ENCODE peak calls at places on chromosomes 2 and 18, in nine cellular contexts. C is activated CD8-positive, alpha-beta memory T cell treated with anti-CD3 and anti-CD28 coated beads, Interleukin-2, amount 10 ng/mL, durations not matched to agents 7 days and 5 days; O is GM23248; A is NCI-H524; Q is cardiac muscle cell; S is KBM-7; N is dermis microvascular lymphatic vessel endothelial cell; F is NCI-H2171 treated with DMSO at 0.1 percent for 48 hours; Z is frontal cortex. U is an unnamed sample.
A peak's percentile ranks its signal among the peaks of the same experiment; 100 is the strongest.

GRCh38 chr2:217893440-217893839 is 109.4 kb downstream of the TNS1 start:
- DNase-seq in S (no peak), O (no peak), C (no peak), N (no peak), Q (no peak), Z (no peak), A (no peak), F (no peak), U (no peak)

GRCh38 chr2:72824224-72824842 is 1.5 kb downstream of the EXOC6B start:
- DNase-seq in N (no peak), A (no peak), Z (no peak), C (no peak), O (peak; percentile 86), Q (no peak), F (no peak), S (peak; percentile 11), U (no peak)

GRCh38 chr2:111676423-111676822 is 207.6 kb downstream of the ANAPC1 start:
- DNase-seq in F (peak; percentile 77), N (no peak), Z (no peak), O (no peak), Q (no peak), C (no peak), S (no peak), A (no peak), U (peak; percentile 52)

GRCh38 chr2:36626071-36626470 is 28.1 kb upstream of the FEZ2 start:
- DNase-seq in Q (no peak), F (no peak), S (no peak), C (no peak), N (no peak), A (no peak), O (no peak), Z (no peak), U (no peak)

GRCh38 chr18:44107187-44107586 is 573.5 kb upstream of the SETBP1 start:
- DNase-seq in F (no peak), A (no peak), C (no peak), O (peak; percentile 27), Z (no peak), S (no peak), Q (no peak), N (no peak), U (no peak)

GRCh38 chr2:88698027-88698413 is 6.5 kb downstream of the RPIA start:
- DNase-seq in N (no peak), A (no peak), Q (no peak), Z (no peak), F (no peak), O (no peak), C (no peak), S (no peak), U (no peak)

GRCh38 chr2:25545899-25546298 is 127.5 kb downstream of the DTNB start:
- DNase-seq in N (no peak), Z (no peak), O (no peak), C (no peak), Q (no peak), A (no peak), S (no peak), F (no peak), U (peak; percentile 19)

GRCh38 chr2:162301877-162302276 is 16.6 kb downstream of the IFIH1 start:
- DNase-seq in O (no peak), A (no peak), C (no peak), Z (no peak), F (no peak), N (no peak), S (no peak), Q (no peak), U (no peak)

GRCh38 chr18:2641638-2642037 is 13.9 kb upstream of the SMCHD1 start:
- DNase-seq in N (no peak), F (no peak), C (no peak), Z (no peak), Q (no peak), O (peak; percentile 37), A (no peak), S (no peak), U (peak; percentile 31)

GRCh38 chr2:200367155-200367554 is 60.7 kb downstream of the SPATS2L start:
- DNase-seq in F (no peak), S (no peak), Q (no peak), C (no peak), N (no peak), A (no peak), Z (no peak), O (no peak), U (no peak)

GRCh38 chr2:8558956-8559355 is 122.9 kb upstream of the ID2 start:
- DNase-seq in C (no peak), F (no peak), A (no peak), S (no peak), Z (no peak), N (no peak), Q (no peak), O (no peak), U (no peak)

GRCh38 chr2:54341656-54342055 is 85.6 kb upstream of the TSPYL6 start:
- DNase-seq in C (no peak), F (peak; percentile 27), Z (no peak), A (no peak), O (peak; percentile 23), Q (no peak), S (peak; percentile 12), N (no peak), U (no peak)

GRCh38 chr18:28606686-28607085 is 429.8 kb upstream of the CDH2 start:
- DNase-seq in C (no peak), S (no peak), Z (no peak), Q (no peak), N (no peak), A (no peak), F (no peak), O (no peak), U (no peak)

GRCh38 chr2:32711219-32711618 is 83.4 kb downstream of the TTC27 start:
- DNase-seq in S (no peak), F (no peak), C (no peak), Z (peak; percentile 4), A (no peak), Q (no peak), N (peak; percentile 37), O (peak; percentile 73), U (no peak)

GRCh38 chr2:128367601-128368359 is 49.1 kb upstream of the HS6ST1 start:
- DNase-seq in O (no peak), A (no peak), Q (no peak), N (no peak), F (no peak), Z (no peak), S (no peak), C (no peak), U (no peak)

GRCh38 chr2:3500326-3500899 is 18.9 kb downstream of the ADI1 start:
- DNase-seq in Q (no peak), C (no peak), N (no peak), F (no peak), O (no peak), S (no peak), Z (no peak), A (no peak), U (no peak)

GRCh38 chr2:134469516-134470115 is 215.7 kb downstream of the MGAT5 start:
- DNase-seq in Q (no peak), N (no peak), C (peak; percentile 18), A (no peak), O (no peak), Z (no peak), F (no peak), S (no peak), U (no peak)

GRCh38 chr2:25305197-25305596 is 36.5 kb downstream of the DNMT3A start:
- DNase-seq in Q (no peak), Z (no peak), O (no peak), N (no peak), S (no peak), C (no peak), F (no peak), A (no peak), U (no peak)

GRCh38 chr2:233183869-233184418 is 67.5 kb upstream of the ATG16L1 start:
- DNase-seq in O (no peak), S (no peak), C (no peak), Z (no peak), F (no peak), Q (no peak), N (no peak), A (no peak), U (no peak)

GRCh38 chr2:132670961-132671781 is 1.2 kb upstream of the LYPD1 start:
- DNase-seq in C (no peak), O (peak; percentile 65), N (no peak), A (no peak), S (no peak), Q (no peak), Z (no peak), F (no peak), U (peak; percentile 53)

GRCh38 chr2:53422979-53423378 is 344.6 kb upstream of the CHAC2 start:
- DNase-seq in Z (no peak), F (peak; percentile 41), C (no peak), O (peak; percentile 61), Q (peak; percentile 43), N (peak; percentile 32), S (peak; percentile 57), A (no peak), U (peak; percentile 32)

GRCh38 chr2:69628325-69629038 is 15.1 kb downstream of the AAK1 start:
- DNase-seq in S (peak; percentile 71), N (no peak), Q (no peak), C (no peak), O (no peak), A (no peak), F (no peak), Z (no peak), U (no peak)

GRCh38 chr2:203758841-203759691 is 52.6 kb downstream of the CD28 start:
- DNase-seq in A (no peak), F (no peak), Z (no peak), Q (no peak), O (peak; percentile 94), C (no peak), S (no peak), N (no peak), U (no peak)

GRCh38 chr2:126914811-126915500 is 16.3 kb downstream of the TEX51 start:
- DNase-seq in N (no peak), Q (no peak), S (no peak), Z (no peak), O (no peak), A (no peak), F (peak; percentile 80), C (peak; percentile 18), U (no peak)

GRCh38 chr2:64568836-64569235 is 44.7 kb downstream of the AFTPH start:
- DNase-seq in Z (no peak), A (no peak), C (no peak), F (no peak), O (peak; percentile 14), N (no peak), Q (no peak), S (no peak), U (no peak)

GRCh38 chr2:159982270-159982669 is 80.1 kb downstream of the PLA2R1 start:
- DNase-seq in C (no peak), Q (no peak), N (no peak), O (peak; percentile 93), F (no peak), A (no peak), Z (no peak), S (peak; percentile 33), U (peak; percentile 75)

GRCh38 chr2:54845514-54845913 is 122.1 kb downstream of the EML6 start:
- DNase-seq in N (no peak), Q (peak; percentile 60), C (no peak), O (peak; percentile 38), Z (no peak), A (no peak), F (no peak), S (no peak), U (no peak)

GRCh38 chr2:106366145-106366544 is 102.1 kb downstream of the RGPD3 start:
- DNase-seq in Q (peak; percentile 38), F (no peak), S (no peak), A (no peak), O (no peak), N (no peak), C (no peak), Z (no peak), U (no peak)

GRCh38 chr2:235279965-235280364 is 213.9 kb upstream of the AGAP1 start:
- DNase-seq in Z (no peak), O (no peak), N (no peak), A (no peak), S (no peak), F (no peak), Q (no peak), C (no peak), U (no peak)

U was measured in H4.